ENCODE peak calls at places on chromosomes 7 and 10, in five cellular contexts. Y is neuronal stem cell, F is IMR-90, B is H9, H is H1. R is an unnamed sample.

GRCh38 chr10:81872206-81872605 is 2.8 kb upstream of the NRG3 start:
- DNase-seq in Y (no peak), F (no peak), B (no peak), H (no peak), R (no peak)

GRCh38 chr7:88480901-88481300 is 174.2 kb upstream of the STEAP4 start:
- DNase-seq in H (no peak), B (no peak), F (no peak), Y (no peak), R (no peak)

GRCh38 chr7:30852744-30853288 is 58.8 kb upstream of the AQP1 start:
- DNase-seq in F (no peak), Y (no peak), B (no peak), H (no peak), R (no peak)

GRCh38 chr10:78727728-78728127 is 341.0 kb upstream of the ZMIZ1 start:
- DNase-seq in F (no peak), Y (no peak), B (no peak), H (no peak), R (no peak)

GRCh38 chr10:101292194-101293006 is 61.6 kb upstream of the BTRC start:
- DNase-seq in H (no peak), F (no peak), Y (no peak), B (no peak), R (no peak)

GRCh38 chr7:33932832-33933468 is 27.6 kb downstream of the BMPER start:
- DNase-seq in H (peak), B (peak), Y (peak), F (peak), R (peak)

GRCh38 chr7:23335141-23335540 is 36.0 kb downstream of the MALSU1 start:
- DNase-seq in B (no peak), Y (no peak), F (no peak), H (no peak), R (no peak)

GRCh38 chr10:60943372-60944158 is 420 bp downstream of the RHOBTB1 start:
- DNase-seq in F (peak), B (peak), Y (peak), H (peak), R (no peak)

GRCh38 chr7:158270856-158271413 is 316.7 kb downstream of the PTPRN2 start:
- DNase-seq in Y (no peak), F (no peak), H (no peak), B (no peak), R (no peak)

GRCh38 chr10:79102056-79102874 is 33.5 kb downstream of the ZMIZ1 start:
- DNase-seq in Y (no peak), B (no peak), H (no peak), F (peak), R (no peak)

GRCh38 chr7:105602325-105603305 is 21.3 kb upstream of the EFCAB10 start:
- DNase-seq in H (no peak), B (no peak), F (peak), Y (no peak), R (no peak)

GRCh38 chr7:92621026-92621540 is 30.9 kb upstream of the FAM133B start:
- DNase-seq in Y (peak), F (peak), B (no peak), H (no peak), R (peak)

GRCh38 chr10:122286872-122287271 is 15.8 kb downstream of the BTBD16 start:
- DNase-seq in F (peak), H (no peak), Y (no peak), B (peak), R (peak)

GRCh38 chr10:63591600-63592379 is 70.6 kb downstream of the REEP3 start:
- DNase-seq in Y (no peak), F (no peak), B (no peak), H (no peak), R (no peak)

GRCh38 chr10:133025558-133026090 is 62.1 kb upstream of the ADGRA1 start:
- DNase-seq in Y (no peak), H (no peak), F (no peak), B (no peak), R (no peak)

GRCh38 chr10:15345450-15345849 is 25.6 kb downstream of the FAM171A1 start:
- DNase-seq in F (no peak), H (no peak), B (no peak), Y (no peak), R (no peak)

GRCh38 chr10:116450861-116451260 is 23.2 kb downstream of the PNLIPRP3 start:
- DNase-seq in Y (no peak), F (no peak), B (no peak), H (no peak), R (no peak)

GRCh38 chr7:12094365-12094921 is 116.7 kb upstream of the TMEM106B start:
- DNase-seq in B (peak), F (no peak), H (peak), Y (no peak), R (no peak)

DNA sequence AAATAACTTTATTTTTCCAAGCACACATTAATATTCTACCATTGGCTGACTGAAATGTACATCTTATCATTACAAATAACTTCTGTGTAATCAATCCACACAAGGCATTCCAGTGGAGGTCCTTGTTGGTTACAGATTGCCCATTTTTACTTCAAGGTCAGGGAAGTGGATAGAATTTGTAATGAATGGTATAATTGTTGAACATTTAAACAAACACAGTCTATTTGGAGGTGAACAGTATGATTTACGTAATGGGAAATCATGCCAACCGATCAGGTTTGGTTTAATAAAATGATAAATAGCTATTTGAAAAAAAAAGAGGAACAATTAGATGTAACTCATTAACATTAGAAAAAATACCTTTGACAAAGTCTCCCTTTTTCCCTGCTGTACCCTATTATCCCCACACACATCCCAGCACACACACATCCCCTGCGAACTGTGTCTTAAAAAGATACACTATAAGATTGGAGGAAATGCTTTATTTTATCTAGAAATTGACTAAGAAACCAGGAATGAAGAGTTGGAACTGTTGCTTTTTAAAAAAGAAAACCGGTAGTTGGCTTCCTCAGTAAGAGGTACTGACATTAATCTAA is 19.0 kb upstream of the ASZ1 start:
- DNase-seq in F (no peak), H (no peak), Y (no peak), B (no peak), R (no peak)
- H3K14ac ChIP-seq in F (no peak), H (no peak), Y (no peak), B (no peak), R (no peak)

DNA sequence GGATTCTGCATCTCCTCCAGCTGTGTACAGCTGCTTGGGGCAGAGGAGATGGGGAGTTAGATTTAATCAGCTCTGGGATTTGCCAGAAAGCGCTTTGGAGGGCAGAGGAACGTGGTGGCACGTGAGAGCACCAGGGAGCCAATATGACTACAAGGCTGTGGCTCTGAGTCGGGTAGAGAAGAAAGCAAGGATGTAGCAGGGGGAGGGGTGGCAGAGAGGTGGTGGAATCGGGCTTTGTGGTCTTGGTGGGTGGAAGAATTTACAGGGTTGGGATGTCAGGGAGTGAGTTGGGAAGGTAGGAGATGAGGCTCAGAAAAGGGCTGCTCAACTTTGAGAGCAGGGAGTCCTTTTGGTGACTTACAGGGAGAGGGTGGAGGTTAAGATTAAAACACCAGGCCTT is 113.6 kb downstream of the CCNY start:
- DNase-seq in B (no peak), H (no peak), F (no peak), Y (no peak), R (no peak)
- H3K4me2 ChIP-seq in B (no peak), H (no peak), F (no peak), Y (no peak), R (no peak)

GRCh38 chr10:5684971-5685763 is 529 bp downstream of the TASOR2 start:
- DNase-seq in Y (peak), B (peak), H (no peak), F (peak), R (peak)
- H2AFZ ChIP-seq in Y (peak), B (no peak), H (no peak), F (peak), R (peak)

GRCh38 chr10:131982185-131982756 is 548 bp upstream of the BNIP3 start:
- DNase-seq in F (no peak), H (no peak), Y (no peak), B (no peak), R (no peak)
- H3K14ac ChIP-seq in F (peak), H (no peak), Y (no peak), B (no peak), R (peak)

GRCh38 chr7:28477041-28477442 is 64.7 kb downstream of the CREB5 start:
- DNase-seq in Y (no peak), B (no peak), H (no peak), F (no peak), R (no peak)

GRCh38 chr7:28480595-28480994 is 68.3 kb downstream of the CREB5 start:
- DNase-seq in Y (no peak), F (no peak), B (no peak), H (no peak), R (no peak)

GRCh38 chr7:28478661-28479060 is 66.3 kb downstream of the CREB5 start:
- DNase-seq in B (no peak), H (no peak), Y (no peak), F (no peak), R (no peak)

GRCh38 chr7:28481131-28481926 is 69.0 kb downstream of the CREB5 start:
- DNase-seq in F (peak), Y (peak), B (no peak), H (no peak), R (no peak)

GRCh38 chr7:28479507-28479947 is 67.2 kb downstream of the CREB5 start:
- DNase-seq in B (no peak), F (no peak), H (no peak), Y (no peak), R (no peak)
- H3K4me2 ChIP-seq in B (no peak), F (no peak), H (no peak), Y (no peak), R (no peak)

GRCh38 chr10:110789604-110790428 is 81.9 kb upstream of the PDCD4 start:
- DNase-seq in F (no peak), B (no peak), Y (no peak), H (no peak), R (no peak)
- H2AFZ ChIP-seq in F (no peak), B (no peak), Y (no peak), H (no peak), R (peak)

DNA sequence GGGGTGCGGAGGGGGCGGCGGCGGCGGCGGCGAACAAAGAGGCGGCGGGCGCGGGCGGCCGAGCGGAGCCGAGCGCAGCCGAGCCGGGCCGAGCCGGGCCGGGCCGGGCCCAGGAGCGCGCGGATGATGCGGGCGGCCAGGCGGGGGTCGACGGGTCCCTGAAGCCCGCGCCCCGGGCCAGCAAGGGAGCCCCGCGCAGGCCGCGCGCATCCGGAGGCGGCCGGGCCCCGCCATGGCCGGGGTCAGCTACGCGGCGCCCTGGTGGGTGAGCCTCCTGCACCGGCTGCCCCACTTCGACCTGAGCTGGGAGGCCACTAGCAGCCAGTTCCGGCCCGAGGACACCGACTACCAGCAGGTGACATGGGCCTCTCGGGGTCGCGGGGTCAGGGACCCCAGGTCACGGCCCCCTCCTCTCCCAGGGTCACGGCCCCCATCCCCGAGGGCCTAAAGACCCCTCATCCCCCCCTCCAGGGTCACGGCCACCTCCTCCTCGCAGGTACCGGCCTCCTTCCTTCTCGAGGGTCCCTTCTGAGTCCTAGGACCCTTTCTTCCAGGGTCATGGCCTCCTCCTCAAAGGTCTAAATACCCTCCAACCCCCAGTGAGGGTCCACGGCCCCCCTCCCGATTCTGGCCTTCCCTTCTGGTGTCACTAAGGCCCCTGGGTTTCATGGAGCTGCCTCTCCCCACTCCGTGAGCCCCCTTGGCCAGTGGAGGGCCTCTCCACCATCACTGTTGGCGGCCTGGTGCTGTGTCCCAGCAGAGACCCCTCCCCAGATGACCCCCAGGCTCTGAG is at the start of gene TTYH3:
- DNase-seq in Y (no peak), F (no peak), B (no peak), H (no peak), R (no peak)
- H3K14ac ChIP-seq in Y (peak), F (peak), B (peak), H (no peak), R (peak)

GRCh38 chr10:517236-517635 is 172.2 kb downstream of the DIP2C start:
- DNase-seq in B (no peak), F (no peak), H (no peak), Y (no peak), R (no peak)
- H3K4me2 ChIP-seq in B (no peak), F (no peak), H (no peak), Y (no peak), R (no peak)

GRCh38 chr7:113331155-113331898 is 213.0 kb upstream of the SMIM30 start:
- DNase-seq in F (no peak), H (peak), B (peak), Y (peak), R (no peak)
- H2AFZ ChIP-seq in F (no peak), H (peak), B (no peak), Y (peak), R (no peak)

GRCh38 chr7:138746073-138746472 is 44.9 kb upstream of the SVOPL start:
- DNase-seq in F (no peak), Y (no peak), B (no peak), H (no peak), R (no peak)
- H3K14ac ChIP-seq in F (no peak), Y (no peak), B (no peak), H (no peak), R (no peak)

R was measured in trophoblast cell.